ENCODE peak calls at places on chromosome 4, in eight cellular contexts. J, O, Q, T, B, M, Z and I are unnamed samples.

GRCh38 chr4:159041058-159042034 is 61.5 kb upstream of the RAPGEF2 start:
- DNase-seq in J (no peak), O (no peak), Q (no peak), T (no peak), B (no peak), M (no peak), Z (no peak), I (no peak)

GRCh38 chr4:156803056-156803455 is 168.5 kb downstream of the PDGFC start:
- DNase-seq in J (no peak), O (no peak), Q (no peak), T (no peak), B (no peak), M (no peak), Z (no peak), I (no peak)

GRCh38 chr4:141331534-141332358 is 111.1 kb downstream of the ZNF330 start:
- DNase-seq in J (no peak), O (no peak), Q (no peak), T (no peak), B (peak; percentile 28), M (no peak), Z (no peak), I (no peak)

GRCh38 chr4:151719935-151720334 is 40.9 kb downstream of the GATB start:
- DNase-seq in J (no peak), O (no peak), Q (no peak), T (no peak), B (no peak), M (no peak), Z (no peak), I (no peak)

GRCh38 chr4:6920174-6920573 is 10.5 kb downstream of the TBC1D14 start:
- DNase-seq in J (no peak), O (no peak), Q (no peak), T (no peak), B (no peak), M (no peak), Z (no peak), I (no peak)

GRCh38 chr4:1982124-1983052 is 26.4 kb downstream of the NELFA start:
- DNase-seq in J (no peak), O (no peak), Q (no peak), T (no peak), B (no peak), M (no peak), Z (no peak), I (no peak)

GRCh38 chr4:87050596-87050995 is 115.8 kb downstream of the AFF1 start:
- DNase-seq in J (no peak), O (no peak), Q (no peak), T (no peak), B (no peak), M (no peak), Z (peak; percentile 80), I (no peak)

GRCh38 chr4:139606600-139607301 is 50.7 kb upstream of the SETD7 start:
- DNase-seq in J (no peak), O (no peak), Q (peak; percentile 29), T (no peak), B (peak; percentile 26), M (no peak), Z (no peak), I (no peak)

GRCh38 chr4:137394000-137394399 is 138.3 kb downstream of the PCDH18 start:
- DNase-seq in J (no peak), O (no peak), Q (no peak), T (peak; percentile 59), B (no peak), M (no peak), Z (no peak), I (no peak)

GRCh38 chr4:75800972-75801371 is 76.6 kb downstream of the USO1 start:
- DNase-seq in J (no peak), O (no peak), Q (no peak), T (no peak), B (peak; percentile 30), M (no peak), Z (no peak), I (no peak)

GRCh38 chr4:7390366-7390765 is 44.4 kb downstream of the PSAPL1 start:
- DNase-seq in J (no peak), O (no peak), Q (no peak), T (no peak), B (no peak), M (no peak), Z (no peak), I (no peak)

GRCh38 chr4:128862608-128863313 is 53.3 kb downstream of the JADE1 start:
- DNase-seq in J (no peak), O (no peak), Q (no peak), T (no peak), B (peak; percentile 46), M (no peak), Z (no peak), I (peak; percentile 18)

GRCh38 chr4:15953625-15954024 is 9.3 kb downstream of the FGFBP2 start:
- DNase-seq in J (no peak), O (no peak), Q (no peak), T (no peak), B (no peak), M (no peak), Z (no peak), I (no peak)

GRCh38 chr4:39078829-39079228 is 16.8 kb downstream of the KLHL5 start:
- DNase-seq in J (no peak), O (no peak), Q (no peak), T (no peak), B (no peak), M (no peak), Z (no peak), I (no peak)

GRCh38 chr4:181301735-181302380 is 941.3 kb upstream of the TENM3 start:
- DNase-seq in J (no peak), O (no peak), Q (peak; percentile 56), T (peak; percentile 10), B (peak; percentile 41), M (no peak), Z (peak; percentile 43), I (no peak)